ENCODE peak calls at places on chromosomes 16 and 17, in seven cellular contexts. T is hepatocyte, P is mesendoderm, B is PC-9, U is GM23248, A is keratinocyte, G is H9. C is an unnamed sample.

GRCh38 chr16:18932243-18932997 is 6.2 kb upstream of the SMG1 start:
- DNase-seq in T (no peak), P (no peak), B (no peak), U (peak; percentile 91), A (no peak), G (no peak), C (no peak)

GRCh38 chr16:73173396-73173795 is 125.5 kb upstream of the ZFHX3 start:
- DNase-seq in T (no peak), P (no peak), B (no peak), U (peak; percentile 37), A (no peak), G (no peak), C (no peak)

GRCh38 chr16:67283039-67283825 is 3.9 kb downstream of the PLEKHG4 start:
- DNase-seq in T (no peak), P (peak; percentile 70), B (no peak), U (peak; percentile 37), A (no peak), G (no peak), C (no peak)

GRCh38 chr16:47519037-47519436 is 57.9 kb downstream of the PHKB start:
- DNase-seq in T (no peak), P (no peak), B (no peak), U (peak; percentile 34), A (no peak), G (no peak), C (no peak)

GRCh38 chr17:37107406-37108083 is 158.8 kb downstream of the AATF start:
- DNase-seq in T (no peak), P (no peak), B (no peak), U (peak; percentile 57), A (no peak), G (peak; percentile 53), C (no peak)

GRCh38 chr17:10034719-10035475 is 129.8 kb upstream of the RCVRN start:
- DNase-seq in T (peak; percentile 32), P (no peak), B (no peak), U (no peak), A (no peak), G (no peak), C (no peak)

GRCh38 chr17:67753026-67753425 is 35.3 kb downstream of the NOL11 start:
- DNase-seq in T (no peak), P (no peak), B (no peak), U (no peak), A (no peak), G (peak; percentile 48), C (no peak)

GRCh38 chr17:57756941-57757340 is 11.8 kb upstream of the CCDC182 start:
- DNase-seq in T (no peak), P (peak; percentile 84), B (no peak), U (no peak), A (no peak), G (no peak), C (no peak)

GRCh38 chr17:13171790-13172189 is 154.0 kb upstream of the ELAC2 start:
- DNase-seq in T (no peak), P (no peak), B (no peak), U (no peak), A (no peak), G (no peak), C (no peak)

GRCh38 chr17:75605790-75606189 is 18.2 kb downstream of the MYO15B start:
- DNase-seq in T (no peak), P (no peak), B (no peak), U (no peak), A (no peak), G (no peak), C (no peak)

GRCh38 chr17:6471531-6472465 is 27.5 kb downstream of the PIMREG start:
- DNase-seq in T (no peak), P (peak; percentile 66), B (peak; percentile 85), U (peak; percentile 86), A (peak; percentile 69), G (no peak), C (no peak)

GRCh38 chr17:82424001-82424862 is 5.8 kb upstream of the OGFOD3 start:
- DNase-seq in T (no peak), P (peak; percentile 75), B (peak; percentile 31), U (peak; percentile 66), A (no peak), G (peak; percentile 69), C (peak; percentile 61)

GRCh38 chr17:40345161-40346034 is 19.1 kb downstream of the GJD3 start:
- DNase-seq in T (peak; percentile 89), P (peak; percentile 96), B (peak; percentile 80), U (peak; percentile 71), A (no peak), G (peak; percentile 90), C (no peak)

GRCh38 chr17:28188841-28189263 is 130.1 kb upstream of the TMEM97 start:
- DNase-seq in T (no peak), P (no peak), B (no peak), U (no peak), A (no peak), G (no peak), C (no peak)

GRCh38 chr16:1613240-1613639 is 1.1 kb downstream of the CRAMP1 start:
- DNase-seq in T (peak; percentile 22), P (peak; percentile 22), B (no peak), U (peak; percentile 51), A (no peak), G (no peak), C (peak; percentile 18)

GRCh38 chr17:38674013-38674748 is 576 bp downstream of the EPOP start:
- DNase-seq in T (peak; percentile 48), P (no peak), B (peak; percentile 30), U (peak; percentile 59), A (no peak), G (no peak), C (peak; percentile 35)

GRCh38 chr17:32722733-32723132 is 154.2 kb downstream of the MYO1D start:
- DNase-seq in T (no peak), P (no peak), B (no peak), U (no peak), A (no peak), G (no peak), C (no peak)

GRCh38 chr17:4968916-4969550 is 1.4 kb upstream of the SPAG7 start:
- DNase-seq in T (peak; percentile 79), P (peak; percentile 90), B (peak; percentile 47), U (peak; percentile 93), A (no peak), G (no peak), C (no peak)

GRCh38 chr17:44982113-44982702 is 14.1 kb upstream of the C1QL1 start:
- DNase-seq in T (no peak), P (no peak), B (no peak), U (no peak), A (no peak), G (no peak), C (no peak)

GRCh38 chr17:44981221-44981968 is 13.3 kb upstream of the C1QL1 start:
- DNase-seq in T (peak; percentile 45), P (no peak), B (peak; percentile 48), U (peak; percentile 30), A (no peak), G (no peak), C (no peak)

GRCh38 chr17:44977740-44978584 is 9.9 kb upstream of the C1QL1 start:
- DNase-seq in T (no peak), P (no peak), B (no peak), U (no peak), A (no peak), G (no peak), C (no peak)

GRCh38 chr17:44978807-44979206 is 10.7 kb upstream of the C1QL1 start:
- DNase-seq in T (no peak), P (no peak), B (no peak), U (no peak), A (no peak), G (no peak), C (no peak)

GRCh38 chr17:44979426-44980273 is 11.5 kb upstream of the C1QL1 start:
- DNase-seq in T (peak; percentile 63), P (no peak), B (no peak), U (no peak), A (no peak), G (no peak), C (no peak)
- H3K79me2 ChIP-seq in T (no peaks in the 10 kb centered on the region), P (no peaks in the 10 kb centered on the region), B (no peaks in the 10 kb centered on the region), U (no peaks in the 10 kb centered on the region), A (no peaks in the 10 kb centered on the region), G (no peaks in the 10 kb centered on the region), C (no peaks in the 10 kb centered on the region)

GRCh38 chr16:30666681-30667080 is 8.4 kb downstream of the FBRS start:
- DNase-seq in T (no peak), P (no peak), B (no peak), U (peak; percentile 24), A (no peak), G (no peak), C (no peak)
- H3K27me3 ChIP-seq in T (no peaks in the 10 kb centered on the region), P (no peaks in the 10 kb centered on the region), B (no peaks in the 10 kb centered on the region), U (no peaks in the 10 kb centered on the region), A (no peaks in the 10 kb centered on the region), G (peaks cover 28% of the 10 kb centered on the region), C (no peaks in the 10 kb centered on the region)

GRCh38 chr16:82629441-82630027 is 2.8 kb downstream of the CDH13 start:
- DNase-seq in T (no peak), P (peak; percentile 93), B (no peak), U (peak; percentile 83), A (peak; percentile 91), G (no peak), C (no peak)

GRCh38 chr16:82630688-82631087 is 3.9 kb downstream of the CDH13 start:
- DNase-seq in T (no peak), P (no peak), B (no peak), U (peak; percentile 39), A (no peak), G (no peak), C (no peak)

GRCh38 chr16:82633964-82634600 is 7.3 kb downstream of the CDH13 start:
- DNase-seq in T (no peak), P (peak; percentile 76), B (no peak), U (peak; percentile 56), A (peak; percentile 87), G (no peak), C (no peak)

GRCh38 chr16:82630219-82630618 is 3.5 kb downstream of the CDH13 start:
- DNase-seq in T (no peak), P (no peak), B (no peak), U (peak; percentile 74), A (no peak), G (no peak), C (no peak)

DNA sequence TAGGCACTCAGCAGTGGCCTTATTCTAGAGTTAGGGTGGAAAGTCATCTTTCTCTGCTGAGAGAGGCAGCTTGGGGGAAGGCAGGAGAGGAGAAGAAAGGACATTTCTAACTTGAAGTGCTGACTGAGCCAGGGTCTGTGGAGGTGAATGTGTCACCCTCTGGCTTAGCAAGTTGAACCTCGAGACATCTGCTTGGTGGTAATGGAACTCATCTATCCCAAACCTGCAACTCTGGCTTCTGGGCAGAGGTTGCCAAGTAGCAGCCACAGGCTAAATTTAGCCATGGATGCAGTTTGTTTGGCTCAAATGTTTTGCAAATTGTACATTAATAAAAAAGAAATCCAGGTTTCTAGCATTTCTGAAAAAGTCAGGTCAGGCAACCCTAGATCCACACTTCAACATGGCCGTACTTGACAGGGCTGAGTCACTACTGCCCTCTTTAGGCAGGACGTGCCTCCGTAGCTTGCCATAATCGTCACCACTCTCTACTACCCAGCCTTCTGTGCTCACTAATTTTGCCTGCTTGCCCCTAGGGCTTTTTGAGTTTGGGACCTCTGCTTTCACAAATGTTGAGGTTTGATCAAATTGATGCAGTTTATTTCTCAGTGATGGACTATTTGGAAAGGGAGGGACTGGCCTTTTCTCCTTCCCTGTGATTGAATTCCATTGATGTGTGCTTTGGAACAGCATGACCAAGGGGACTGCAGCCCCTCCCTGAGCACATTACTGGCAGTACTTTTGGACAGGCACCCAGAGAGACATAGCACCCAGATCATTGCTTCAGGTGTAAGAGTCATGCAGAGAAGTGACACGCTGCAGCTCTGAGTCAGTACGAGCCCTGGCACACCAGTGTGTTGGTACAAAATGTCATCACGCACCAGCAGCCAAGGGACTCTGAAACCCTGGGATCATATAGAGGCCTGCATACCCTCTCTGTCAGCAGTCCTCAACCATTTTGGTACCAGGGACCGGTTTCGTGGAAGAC is 5.2 kb downstream of the CDH13 start:
- DNase-seq in T (no peak), P (peak; percentile 73), B (no peak), U (no peak), A (no peak), G (peak; percentile 50), C (no peak)
- H3K4me1 ChIP-seq in T (peaks cover 11% of the 10 kb centered on the region), P (peaks cover 8% of the 10 kb centered on the region), B (no peaks in the 10 kb centered on the region), U (peaks cover 53% of the 10 kb centered on the region), A (peaks cover 89% of the 10 kb centered on the region), G (peaks cover 10% of the 10 kb centered on the region), C (no peaks in the 10 kb centered on the region)

GRCh38 chr17:42675984-42676423 is 790 bp downstream of the PLEKHH3 start:
- DNase-seq in T (peak; percentile 82), P (peak; percentile 67), B (peak; percentile 58), U (peak; percentile 76), A (no peak), G (peak; percentile 64), C (peak; percentile 28)
- H3K79me2 ChIP-seq in T (peaks cover 30% of the 10 kb centered on the region), P (no peaks in the 10 kb centered on the region), B (peaks cover 32% of the 10 kb centered on the region), U (peaks cover 30% of the 10 kb centered on the region), A (peaks cover 16% of the 10 kb centered on the region), G (no peaks in the 10 kb centered on the region), C (no peaks in the 10 kb centered on the region)

C was measured in DND-41.